ENCODE peak calls at places on chromosome 14, in six cellular contexts. P, H, J, Q, M and S are unnamed samples.

GRCh38 chr14:75521415-75522199 is 662 bp upstream of the BATF start:
- DNase-seq in P (peak; percentile 41), H (no peak), J (no peak), Q (no peak), M (no peak), S (no peak)

GRCh38 chr14:89249296-89249565 is 167.8 kb downstream of the FOXN3 start:
- DNase-seq in P (peak; percentile 49), H (no peak), J (no peak), Q (no peak), M (no peak), S (peak; percentile 19)

GRCh38 chr14:89504602-89505320 is 87.7 kb upstream of the FOXN3 start:
- DNase-seq in P (no peak), H (no peak), J (no peak), Q (peak; percentile 92), M (no peak), S (peak; percentile 76)

GRCh38 chr14:72771561-72771960 is 122.3 kb downstream of the DPF3 start:
- DNase-seq in P (no peak), H (no peak), J (no peak), Q (no peak), M (no peak), S (no peak)

GRCh38 chr14:73392329-73393257 is 65.8 kb downstream of the NUMB start:
- DNase-seq in P (no peak), H (no peak), J (no peak), Q (no peak), M (no peak), S (no peak)

GRCh38 chr14:50366589-50366988 is 30.1 kb downstream of the CDKL1 start:
- DNase-seq in P (no peak), H (no peak), J (no peak), Q (no peak), M (no peak), S (no peak)

GRCh38 chr14:96274122-96274910 is 18.3 kb downstream of the BDKRB1 start:
- DNase-seq in P (no peak), H (peak; percentile 76), J (no peak), Q (no peak), M (no peak), S (peak; percentile 96)

GRCh38 chr14:55976219-55976618 is 142.0 kb upstream of the PELI2 start:
- DNase-seq in P (no peak), H (no peak), J (no peak), Q (no peak), M (no peak), S (no peak)

GRCh38 chr14:44113769-44114730 is 393.0 kb downstream of the FSCB start:
- DNase-seq in P (no peak), H (no peak), J (no peak), Q (no peak), M (no peak), S (no peak)

GRCh38 chr14:90616313-90616712 is 199.9 kb downstream of the TTC7B start:
- DNase-seq in P (no peak), H (no peak), J (no peak), Q (no peak), M (no peak), S (no peak)

GRCh38 chr14:92519246-92520101 is 5.9 kb downstream of the RIN3 start:
- DNase-seq in P (no peak), H (no peak), J (no peak), Q (no peak), M (no peak), S (no peak)

GRCh38 chr14:100384819-100385813 is 62.0 kb downstream of the SLC25A47 start:
- DNase-seq in P (no peak), H (peak; percentile 68), J (no peak), Q (peak; percentile 20), M (no peak), S (peak; percentile 75)

GRCh38 chr14:78535041-78535440 is 364.9 kb downstream of the NRXN3 start:
- DNase-seq in P (no peak), H (no peak), J (no peak), Q (no peak), M (no peak), S (no peak)

GRCh38 chr14:49584058-49584457 is 2.1 kb downstream of the RPS29 start:
- DNase-seq in P (no peak), H (no peak), J (no peak), Q (no peak), M (no peak), S (no peak)

GRCh38 chr14:22887990-22888378 is 5.0 kb downstream of the REM2 start:
- DNase-seq in P (no peak), H (no peak), J (peak; percentile 42), Q (no peak), M (no peak), S (no peak)

GRCh38 chr14:87944987-87945604 is 47.9 kb downstream of the GALC start:
- DNase-seq in P (no peak), H (peak; percentile 49), J (no peak), Q (no peak), M (no peak), S (peak; percentile 73)

GRCh38 chr14:52786887-52787286 is 4.5 kb downstream of the GNPNAT1 start:
- DNase-seq in P (no peak), H (no peak), J (no peak), Q (no peak), M (no peak), S (no peak)

GRCh38 chr14:36658091-36659009 is 3.3 kb upstream of the PAX9 start:
- DNase-seq in P (no peak), H (no peak), J (no peak), Q (no peak), M (no peak), S (no peak)

GRCh38 chr14:68598089-68598488 is 194.8 kb downstream of the ZFP36L1 start:
- DNase-seq in P (no peak), H (no peak), J (no peak), Q (no peak), M (no peak), S (no peak)